ENCODE peak calls at places on chromosomes 12 and 14, in eight cellular contexts. One of them, this sample, is unnamed.

GRCh38 chr12:52245259-52245961 is 12.4 kb downstream of the KRT7 start:
- DNase-seq in activated CD4-positive, alpha-beta T cell treated with anti-CD3 and anti-CD28 coated beads for 24 hours: no peak
- DNase-seq in B cell: no peak
- DNase-seq in T-cell: no peak
- DNase-seq in activated CD4-positive, CD25-positive, alpha-beta regulatory T cell treated with anti-CD3 and anti-CD28 coated beads, Interleukin-2, amount 50 U/mL, for 72 hours: no peak
- DNase-seq in activated CD8-positive, alpha-beta memory T cell treated with anti-CD3 and anti-CD28 coated beads for 24 hours: no peak
- DNase-seq in ovary: no peak
- DNase-seq in ureter: no peak
- DNase-seq in this sample: no peak

GRCh38 chr12:82415402-82415801 is 57.1 kb downstream of the METTL25 start:
- DNase-seq in ureter: no peak
- DNase-seq in activated CD4-positive, alpha-beta T cell treated with anti-CD3 and anti-CD28 coated beads for 24 hours: no peak
- DNase-seq in B cell: no peak
- DNase-seq in T-cell: no peak
- DNase-seq in activated CD4-positive, CD25-positive, alpha-beta regulatory T cell treated with anti-CD3 and anti-CD28 coated beads, Interleukin-2, amount 50 U/mL, for 72 hours: no peak
- DNase-seq in activated CD8-positive, alpha-beta memory T cell treated with anti-CD3 and anti-CD28 coated beads for 24 hours: no peak
- DNase-seq in ovary: no peak
- DNase-seq in this sample: no peak

GRCh38 chr12:85036241-85036707 is at the start of the genes LRRIQ1 and TSPAN19:
- DNase-seq in activated CD4-positive, alpha-beta T cell treated with anti-CD3 and anti-CD28 coated beads for 24 hours: no peak
- DNase-seq in activated CD8-positive, alpha-beta memory T cell treated with anti-CD3 and anti-CD28 coated beads for 24 hours: peak
- DNase-seq in ovary: peak
- DNase-seq in ureter: peak
- DNase-seq in activated CD4-positive, CD25-positive, alpha-beta regulatory T cell treated with anti-CD3 and anti-CD28 coated beads, Interleukin-2, amount 50 U/mL, for 72 hours: no peak
- DNase-seq in T-cell: no peak
- DNase-seq in B cell: no peak
- DNase-seq in this sample: peak

GRCh38 chr12:68489273-68489672 is 121.4 kb upstream of the RAP1B start:
- DNase-seq in ureter: no peak
- DNase-seq in activated CD4-positive, CD25-positive, alpha-beta regulatory T cell treated with anti-CD3 and anti-CD28 coated beads, Interleukin-2, amount 50 U/mL, for 72 hours: no peak
- DNase-seq in B cell: no peak
- DNase-seq in activated CD4-positive, alpha-beta T cell treated with anti-CD3 and anti-CD28 coated beads for 24 hours: no peak
- DNase-seq in ovary: no peak
- DNase-seq in activated CD8-positive, alpha-beta memory T cell treated with anti-CD3 and anti-CD28 coated beads for 24 hours: no peak
- DNase-seq in T-cell: no peak
- DNase-seq in this sample: no peak

GRCh38 chr14:74542056-74542685 is 48.6 kb downstream of the ISCA2 start:
- DNase-seq in activated CD4-positive, alpha-beta T cell treated with anti-CD3 and anti-CD28 coated beads for 24 hours: no peak
- DNase-seq in T-cell: no peak
- DNase-seq in activated CD8-positive, alpha-beta memory T cell treated with anti-CD3 and anti-CD28 coated beads for 24 hours: no peak
- DNase-seq in ovary: no peak
- DNase-seq in activated CD4-positive, CD25-positive, alpha-beta regulatory T cell treated with anti-CD3 and anti-CD28 coated beads, Interleukin-2, amount 50 U/mL, for 72 hours: no peak
- DNase-seq in ureter: no peak
- DNase-seq in B cell: no peak
- DNase-seq in this sample: no peak

GRCh38 chr12:111063296-111064026 is 143.1 kb upstream of the MYL2 start:
- DNase-seq in activated CD8-positive, alpha-beta memory T cell treated with anti-CD3 and anti-CD28 coated beads for 24 hours: no peak
- DNase-seq in T-cell: no peak
- DNase-seq in ureter: no peak
- DNase-seq in activated CD4-positive, CD25-positive, alpha-beta regulatory T cell treated with anti-CD3 and anti-CD28 coated beads, Interleukin-2, amount 50 U/mL, for 72 hours: no peak
- DNase-seq in activated CD4-positive, alpha-beta T cell treated with anti-CD3 and anti-CD28 coated beads for 24 hours: no peak
- DNase-seq in B cell: no peak
- DNase-seq in ovary: no peak
- DNase-seq in this sample: no peak

GRCh38 chr12:46944104-46944503 is 118.3 kb upstream of the SLC38A4 start:
- DNase-seq in ovary: no peak
- DNase-seq in B cell: no peak
- DNase-seq in ureter: no peak
- DNase-seq in T-cell: no peak
- DNase-seq in activated CD4-positive, alpha-beta T cell treated with anti-CD3 and anti-CD28 coated beads for 24 hours: no peak
- DNase-seq in activated CD4-positive, CD25-positive, alpha-beta regulatory T cell treated with anti-CD3 and anti-CD28 coated beads, Interleukin-2, amount 50 U/mL, for 72 hours: no peak
- DNase-seq in activated CD8-positive, alpha-beta memory T cell treated with anti-CD3 and anti-CD28 coated beads for 24 hours: no peak
- DNase-seq in this sample: no peak

GRCh38 chr12:4962539-4963486 is 53.1 kb downstream of the KCNA1 start:
- DNase-seq in activated CD4-positive, CD25-positive, alpha-beta regulatory T cell treated with anti-CD3 and anti-CD28 coated beads, Interleukin-2, amount 50 U/mL, for 72 hours: no peak
- DNase-seq in ovary: no peak
- DNase-seq in T-cell: no peak
- DNase-seq in activated CD4-positive, alpha-beta T cell treated with anti-CD3 and anti-CD28 coated beads for 24 hours: no peak
- DNase-seq in B cell: no peak
- DNase-seq in ureter: no peak
- DNase-seq in activated CD8-positive, alpha-beta memory T cell treated with anti-CD3 and anti-CD28 coated beads for 24 hours: no peak
- DNase-seq in this sample: no peak

GRCh38 chr12:93762059-93762719 is 85.0 kb downstream of the CRADD start:
- DNase-seq in activated CD4-positive, CD25-positive, alpha-beta regulatory T cell treated with anti-CD3 and anti-CD28 coated beads, Interleukin-2, amount 50 U/mL, for 72 hours: no peak
- DNase-seq in ovary: no peak
- DNase-seq in ureter: no peak
- DNase-seq in activated CD4-positive, alpha-beta T cell treated with anti-CD3 and anti-CD28 coated beads for 24 hours: no peak
- DNase-seq in activated CD8-positive, alpha-beta memory T cell treated with anti-CD3 and anti-CD28 coated beads for 24 hours: no peak
- DNase-seq in B cell: no peak
- DNase-seq in T-cell: no peak
- DNase-seq in this sample: no peak

GRCh38 chr12:106084048-106084671 is 54.6 kb downstream of the NUAK1 start:
- DNase-seq in activated CD4-positive, CD25-positive, alpha-beta regulatory T cell treated with anti-CD3 and anti-CD28 coated beads, Interleukin-2, amount 50 U/mL, for 72 hours: no peak
- DNase-seq in ovary: no peak
- DNase-seq in T-cell: no peak
- DNase-seq in B cell: no peak
- DNase-seq in activated CD8-positive, alpha-beta memory T cell treated with anti-CD3 and anti-CD28 coated beads for 24 hours: no peak
- DNase-seq in activated CD4-positive, alpha-beta T cell treated with anti-CD3 and anti-CD28 coated beads for 24 hours: no peak
- DNase-seq in ureter: no peak
- DNase-seq in this sample: no peak

GRCh38 chr12:56150563-56150962 is 1.8 kb upstream of the MYL6B start:
- DNase-seq in activated CD4-positive, alpha-beta T cell treated with anti-CD3 and anti-CD28 coated beads for 24 hours: no peak
- DNase-seq in B cell: no peak
- DNase-seq in T-cell: no peak
- DNase-seq in activated CD8-positive, alpha-beta memory T cell treated with anti-CD3 and anti-CD28 coated beads for 24 hours: no peak
- DNase-seq in ovary: no peak
- DNase-seq in ureter: no peak
- DNase-seq in activated CD4-positive, CD25-positive, alpha-beta regulatory T cell treated with anti-CD3 and anti-CD28 coated beads, Interleukin-2, amount 50 U/mL, for 72 hours: no peak
- DNase-seq in this sample: no peak

GRCh38 chr12:121190523-121191031 is 19.4 kb upstream of the P2RX4 start:
- DNase-seq in B cell: no peak
- DNase-seq in ureter: no peak
- DNase-seq in activated CD4-positive, CD25-positive, alpha-beta regulatory T cell treated with anti-CD3 and anti-CD28 coated beads, Interleukin-2, amount 50 U/mL, for 72 hours: no peak
- DNase-seq in ovary: no peak
- DNase-seq in T-cell: no peak
- DNase-seq in activated CD8-positive, alpha-beta memory T cell treated with anti-CD3 and anti-CD28 coated beads for 24 hours: no peak
- DNase-seq in activated CD4-positive, alpha-beta T cell treated with anti-CD3 and anti-CD28 coated beads for 24 hours: no peak
- DNase-seq in this sample: no peak

GRCh38 chr12:118541945-118542344 is 165.6 kb downstream of the SUDS3 start:
- DNase-seq in B cell: no peak
- DNase-seq in activated CD4-positive, CD25-positive, alpha-beta regulatory T cell treated with anti-CD3 and anti-CD28 coated beads, Interleukin-2, amount 50 U/mL, for 72 hours: no peak
- DNase-seq in ureter: no peak
- DNase-seq in activated CD4-positive, alpha-beta T cell treated with anti-CD3 and anti-CD28 coated beads for 24 hours: no peak
- DNase-seq in activated CD8-positive, alpha-beta memory T cell treated with anti-CD3 and anti-CD28 coated beads for 24 hours: no peak
- DNase-seq in ovary: no peak
- DNase-seq in T-cell: no peak
- DNase-seq in this sample: no peak

This sample was measured in CD8-positive, alpha-beta T cell.